ENCODE peak calls at places on chromosomes 12 and 14, in four cellular contexts. C is HepG2, P is GM12878, R is K562. M is an unnamed sample.

GRCh38 chr12:88471641-88472040 is 108.6 kb downstream of the KITLG start:
- DNase-seq in C (no peak), P (no peak), R (no peak), M (no peak)

GRCh38 chr12:104691661-104692334 is 235.1 kb downstream of the CHST11 start:
- DNase-seq in C (no peak), P (no peak), R (no peak), M (no peak)

GRCh38 chr12:8951744-8952143 is 2.3 kb upstream of the M6PR start:
- DNase-seq in C (no peak), P (no peak), R (no peak), M (no peak)

GRCh38 chr12:14883663-14884062 is 2.0 kb downstream of the MGP start:
- DNase-seq in C (no peak), P (no peak), R (no peak), M (no peak)

GRCh38 chr12:100534625-100535227 is 38.8 kb upstream of the GAS2L3 start:
- DNase-seq in C (no peak), P (no peak), R (no peak), M (no peak)

GRCh38 chr12:57227315-57228115 is 2.0 kb upstream of the SHMT2 start:
- DNase-seq in C (no peak), P (no peak), R (no peak), M (no peak)

GRCh38 chr14:68598621-68599447 is 194.0 kb downstream of the ZFP36L1 start:
- DNase-seq in C (peak; percentile 94), P (no peak), R (no peak), M (peak; percentile 97)

GRCh38 chr12:29656762-29657538 is 126.8 kb downstream of the TMTC1 start:
- DNase-seq in C (no peak), P (no peak), R (no peak), M (no peak)

GRCh38 chr12:50635356-50635755 is 128.5 kb upstream of the ATF1 start:
- DNase-seq in C (no peak), P (no peak), R (no peak), M (no peak)

GRCh38 chr12:107404981-107405380 is 280.6 kb upstream of the PWP1 start:
- DNase-seq in C (peak; percentile 66), P (no peak), R (peak; percentile 22), M (peak; percentile 14)

GRCh38 chr12:9649532-9649940 is 20.0 kb upstream of the CLEC2D start:
- DNase-seq in C (no peak), P (peak; percentile 59), R (no peak), M (no peak)

GRCh38 chr12:22101749-22102243 is 55.8 kb downstream of the CMAS start:
- DNase-seq in C (no peak), P (no peak), R (no peak), M (peak; percentile 78)

GRCh38 chr14:77219591-77219990 is 38.0 kb downstream of the TMEM63C start:
- DNase-seq in C (no peak), P (no peak), R (no peak), M (no peak)

GRCh38 chr14:101726954-101727302 is 34.6 kb upstream of the PPP2R5C start:
- DNase-seq in C (no peak), P (no peak), R (no peak), M (no peak)

GRCh38 chr12:115095073-115095748 is 411.2 kb upstream of the TBX3 start:
- DNase-seq in C (no peak), P (no peak), R (no peak), M (no peak)

GRCh38 chr14:91233936-91234790 is 10.3 kb downstream of the GPR68 start:
- DNase-seq in C (no peak), P (no peak), R (no peak), M (no peak)

GRCh38 chr12:102474438-102475064 is 5.8 kb downstream of the IGF1 start:
- DNase-seq in C (no peak), P (no peak), R (peak; percentile 81), M (no peak)

GRCh38 chr12:103172447-103173112 is 215.1 kb downstream of the ASCL1 start:
- DNase-seq in C (no peak), P (no peak), R (no peak), M (no peak)

GRCh38 chr12:3130053-3130805 is 53.0 kb downstream of the TSPAN9 start:
- DNase-seq in C (no peak), P (no peak), R (no peak), M (peak; percentile 28)

GRCh38 chr14:31208546-31209424 is 1.2 kb upstream of the HECTD1 start:
- DNase-seq in C (no peak), P (no peak), R (no peak), M (no peak)

GRCh38 chr12:80491176-80491575 is 47.1 kb downstream of the PTPRQ start:
- DNase-seq in C (no peak), P (no peak), R (no peak), M (no peak)

GRCh38 chr14:69342928-69343525 is 55.1 kb downstream of the ERH start:
- DNase-seq in C (no peak), P (no peak), R (no peak), M (no peak)

GRCh38 chr12:105672576-105672975 is 342.1 kb downstream of the C12orf75 start:
- DNase-seq in C (no peak), P (no peak), R (no peak), M (peak; percentile 54)

GRCh38 chr14:59664741-59665140 is 88.1 kb upstream of the CCDC175 start:
- DNase-seq in C (no peak), P (no peak), R (no peak), M (no peak)

GRCh38 chr12:46891306-46891705 is 65.5 kb upstream of the SLC38A4 start:
- DNase-seq in C (no peak), P (no peak), R (no peak), M (no peak)

DNA sequence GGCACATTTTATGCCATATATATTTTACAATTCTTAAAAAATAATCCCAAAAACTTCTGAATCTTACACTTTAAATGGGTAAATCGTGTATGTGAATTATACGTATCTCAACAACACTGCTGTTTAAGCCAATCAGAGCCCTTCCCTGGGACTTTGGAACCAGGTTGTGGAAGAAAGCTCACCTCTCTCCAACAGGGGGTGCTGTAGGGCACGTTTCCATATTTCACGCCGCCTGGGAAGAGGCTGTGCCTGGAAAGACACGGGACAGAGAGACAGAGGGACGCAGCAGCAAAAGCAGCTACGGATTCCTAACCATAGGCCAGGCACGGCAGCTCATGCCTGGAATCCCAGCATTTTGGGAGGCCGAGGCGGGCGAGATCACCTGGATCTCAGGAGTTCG is 29.4 kb upstream of the FBRSL1 start:
- DNase-seq in C (peak; percentile 40), P (no peak), R (peak; percentile 46), M (no peak)
- TF ChIP-seq CTCF in C (peak; percentile 77), P (no peak), R (peak; percentile 53), M (peak; percentile 35)

GRCh38 chr14:89417111-89417468 is at the start of gene FOXN3:
- DNase-seq in C (peak; percentile 86), P (no peak), R (peak; percentile 69), M (peak; percentile 81)

GRCh38 chr14:89418452-89418851 is 1.4 kb upstream of the FOXN3 start:
- DNase-seq in C (no peak), P (no peak), R (no peak), M (no peak)

GRCh38 chr14:89416002-89416995 is 734 bp downstream of the FOXN3 start:
- DNase-seq in C (peak; percentile 96), P (peak; percentile 94), R (peak; percentile 95), M (peak; percentile 99)

GRCh38 chr14:89418976-89419375 is 1.9 kb upstream of the FOXN3 start:
- DNase-seq in C (no peak), P (no peak), R (no peak), M (no peak)

GRCh38 chr14:89417469-89418225 is 614 bp upstream of the FOXN3 start:
- DNase-seq in C (peak; percentile 74), P (peak; percentile 57), R (no peak), M (peak; percentile 49)
- TF ChIP-seq MYC in C (peak; percentile 62), P (peak; percentile 68), R (no peak), M (no peak)

DNA sequence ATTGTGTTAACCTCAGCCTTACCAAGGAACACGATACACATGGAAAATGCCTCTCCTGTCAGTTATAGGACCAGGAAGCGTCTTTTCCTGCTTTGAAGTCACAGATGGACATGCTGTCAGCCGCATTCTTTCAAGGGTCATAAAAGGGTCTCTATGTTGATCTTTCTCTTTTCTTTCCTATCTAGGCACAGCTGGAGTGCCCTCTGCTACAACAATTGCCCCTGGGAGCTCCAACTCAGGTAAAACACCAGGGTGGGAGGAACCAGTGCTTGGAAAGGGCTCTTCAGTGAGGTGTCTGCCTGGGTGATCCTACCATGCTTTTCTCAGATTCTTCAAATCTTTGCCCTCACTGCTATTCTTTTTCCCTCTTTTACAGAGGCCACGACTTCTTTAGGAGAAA is 157.4 kb upstream of the CNTN1 start:
- DNase-seq in C (no peak), P (no peak), R (no peak), M (no peak)
- H3K36me3 ChIP-seq in C (no peaks in the 10 kb centered on the region), P (no peaks in the 10 kb centered on the region), R (no peaks in the 10 kb centered on the region), M (no peaks in the 10 kb centered on the region)

DNA sequence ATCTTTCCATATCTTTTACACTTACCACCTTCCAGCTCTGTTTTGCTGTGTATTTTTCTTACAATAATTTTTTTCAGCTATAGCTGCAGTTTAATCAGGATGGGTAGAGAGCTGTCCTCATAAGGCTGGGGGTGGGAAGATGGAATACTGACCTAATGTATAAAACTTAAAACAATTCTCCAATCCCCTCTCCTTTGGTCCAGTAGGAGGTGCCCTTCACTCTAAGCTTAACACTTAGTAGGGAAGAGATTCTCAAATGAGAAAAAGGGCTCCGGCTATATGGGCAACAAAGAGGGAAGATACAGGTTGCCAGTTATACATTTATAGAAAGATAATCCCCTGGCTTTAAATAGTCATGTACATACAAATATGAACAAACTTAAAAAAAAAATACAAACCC is 2.8 kb downstream of the ORMDL2 start:
- DNase-seq in C (peak; percentile 22), P (no peak), R (no peak), M (no peak)
- TF ChIP-seq CTCF in C (peak; percentile 8), P (no peak), R (peak; percentile 58), M (peak; percentile 16)

DNA sequence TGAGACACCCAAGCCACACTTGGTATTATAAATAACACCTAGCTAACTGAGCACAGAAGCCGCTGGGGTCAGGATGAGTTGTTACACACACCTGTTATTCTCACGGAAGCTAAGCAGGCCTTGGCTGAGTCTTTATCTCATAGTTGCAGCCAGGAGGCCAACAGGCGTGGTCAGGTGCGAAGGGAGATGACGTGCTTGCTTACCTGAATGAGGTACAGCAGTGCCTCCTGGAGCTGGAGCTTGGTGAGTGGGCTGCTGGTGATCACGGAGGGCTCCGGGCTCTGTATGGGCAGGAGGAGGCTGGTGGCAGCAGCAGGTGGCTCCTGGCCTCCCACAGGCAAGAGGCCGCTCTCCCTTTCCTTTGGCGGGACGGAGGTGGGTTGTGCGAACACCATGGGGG is 30.4 kb upstream of the CACNA2D4 start:
- DNase-seq in C (no peak), P (no peak), R (no peak), M (no peak)
- TF ChIP-seq MYC in C (no peak), P (no peak), R (no peak), M (no peak)

GRCh38 chr14:75650253-75651058 is 10.2 kb downstream of the ERG28 start:
- DNase-seq in C (peak; percentile 90), P (no peak), R (no peak), M (no peak)
- H3K36me3 ChIP-seq in C (no peaks in the 10 kb centered on the region), P (peaks cover 23% of the 10 kb centered on the region), R (peaks cover 45% of the 10 kb centered on the region), M (peaks cover 12% of the 10 kb centered on the region)

GRCh38 chr14:21749306-21749868 is 75.8 kb upstream of the OR4E1 start:
- DNase-seq in C (no peak), P (no peak), R (no peak), M (no peak)

GRCh38 chr14:21748869-21749303 is 75.3 kb upstream of the OR4E1 start:
- DNase-seq in C (peak; percentile 56), P (no peak), R (peak; percentile 18), M (peak; percentile 46)
- TF ChIP-seq CTCF in C (peak; percentile 81), P (peak; percentile 57), R (peak; percentile 53), M (peak; percentile 73)

M was measured in endothelial cell of umbilical vein.